ENCODE peak calls at places on chromosomes 13 and 19, in six cellular contexts. V is AML-193, M is NCI-H345, O is ELR, L is sciatic nerve, R is MG63. I is an unnamed sample.

GRCh38 chr19:53101518-53101917 is 1.7 kb downstream of the ZNF160 start:
- DNase-seq in V (peak; percentile 58), M (no peak), O (peak; percentile 37), L (no peak), R (no peak), I (peak; percentile 18)

GRCh38 chr13:27053235-27053884 is 118.3 kb downstream of the USP12 start:
- DNase-seq in V (no peak), M (no peak), O (no peak), L (no peak), R (no peak), I (no peak)

GRCh38 chr19:51354742-51355148 is 11.4 kb downstream of the ETFB start:
- DNase-seq in V (no peak), M (no peak), O (no peak), L (no peak), R (no peak), I (no peak)

GRCh38 chr13:87889241-87889640 is 218.1 kb downstream of the SLITRK5 start:
- DNase-seq in V (no peak), M (peak; percentile 82), O (no peak), L (no peak), R (no peak), I (no peak)

GRCh38 chr13:79462895-79463294 is 18.1 kb upstream of the NDFIP2 start:
- DNase-seq in V (peak; percentile 7), M (no peak), O (no peak), L (no peak), R (no peak), I (no peak)

GRCh38 chr13:48678316-48678715 is 24.6 kb downstream of the CYSLTR2 start:
- DNase-seq in V (no peak), M (no peak), O (no peak), L (no peak), R (no peak), I (no peak)

GRCh38 chr13:102978168-102978567 is 88.0 kb downstream of the SLC10A2 start:
- DNase-seq in V (no peak), M (no peak), O (no peak), L (no peak), R (no peak), I (peak; percentile 18)

GRCh38 chr19:5823579-5824281 is 15.8 kb downstream of the FUT6 start:
- DNase-seq in V (no peak), M (no peak), O (peak; percentile 43), L (no peak), R (peak; percentile 36), I (peak; percentile 33)

GRCh38 chr13:41222259-41222852 is 28.0 kb upstream of the KBTBD7 start:
- DNase-seq in V (peak; percentile 72), M (peak; percentile 35), O (peak; percentile 74), L (no peak), R (peak; percentile 14), I (peak; percentile 57)

GRCh38 chr19:42140125-42140754 is 8.0 kb upstream of the POU2F2 start:
- DNase-seq in V (peak; percentile 66), M (no peak), O (peak; percentile 73), L (peak; percentile 72), R (peak; percentile 49), I (peak; percentile 62)

GRCh38 chr13:68929055-68929454 is 1178.6 kb upstream of the ATXN8OS start:
- DNase-seq in V (no peak), M (no peak), O (no peak), L (no peak), R (no peak), I (no peak)

GRCh38 chr19:28737021-28737525 is 475.9 kb downstream of the UQCRFS1 start:
- DNase-seq in V (peak; percentile 5), M (peak; percentile 80), O (peak; percentile 69), L (no peak), R (no peak), I (peak; percentile 26)

I was measured in M059J.